ENCODE peak calls at places on chromosomes 12 and 14, in eight cellular contexts. One of them, this sample, is unnamed.

GRCh38 chr14:31829256-31829923 is 247.7 kb upstream of the ARHGAP5 start:
- DNase-seq in esophagus squamous epithelium: no peak
- DNase-seq in fibroblast of the aortic adventitia: peak; percentile 63
- DNase-seq in AG04450: peak; percentile 76
- DNase-seq in heart left ventricle: no peak
- DNase-seq in HFF-Myc: peak; percentile 75
- DNase-seq in MCF 10A: peak; percentile 58
- DNase-seq in fibroblast of lung: peak; percentile 91
- DNase-seq in this sample: no peak

GRCh38 chr14:99687284-99688209 is 3.4 kb downstream of the CYP46A1 start:
- DNase-seq in esophagus squamous epithelium: no peak
- DNase-seq in fibroblast of the aortic adventitia: no peak
- DNase-seq in AG04450: no peak
- DNase-seq in heart left ventricle: no peak
- DNase-seq in HFF-Myc: no peak
- DNase-seq in MCF 10A: peak; percentile 36
- DNase-seq in fibroblast of lung: no peak
- DNase-seq in this sample: no peak

GRCh38 chr12:131251336-131252101 is 297.8 kb downstream of the ADGRD1 start:
- DNase-seq in esophagus squamous epithelium: no peak
- DNase-seq in fibroblast of the aortic adventitia: no peak
- DNase-seq in AG04450: no peak
- DNase-seq in heart left ventricle: peak; percentile 37
- DNase-seq in HFF-Myc: no peak
- DNase-seq in MCF 10A: no peak
- DNase-seq in fibroblast of lung: no peak
- DNase-seq in this sample: no peak

GRCh38 chr12:92721130-92721529 is 18.3 kb downstream of the PLEKHG7 start:
- DNase-seq in esophagus squamous epithelium: no peak
- DNase-seq in fibroblast of the aortic adventitia: no peak
- DNase-seq in AG04450: no peak
- DNase-seq in heart left ventricle: no peak
- DNase-seq in HFF-Myc: no peak
- DNase-seq in MCF 10A: no peak
- DNase-seq in fibroblast of lung: no peak
- DNase-seq in this sample: no peak

GRCh38 chr14:94620597-94620996 is 8.4 kb downstream of the SERPINA3 start:
- DNase-seq in esophagus squamous epithelium: no peak
- DNase-seq in fibroblast of the aortic adventitia: no peak
- DNase-seq in AG04450: no peak
- DNase-seq in heart left ventricle: no peak
- DNase-seq in HFF-Myc: no peak
- DNase-seq in MCF 10A: no peak
- DNase-seq in fibroblast of lung: no peak
- DNase-seq in this sample: no peak

GRCh38 chr12:120689397-120690082 is 2.6 kb downstream of the MLEC start:
- DNase-seq in esophagus squamous epithelium: no peak
- DNase-seq in fibroblast of the aortic adventitia: no peak
- DNase-seq in AG04450: no peak
- DNase-seq in heart left ventricle: no peak
- DNase-seq in HFF-Myc: no peak
- DNase-seq in MCF 10A: no peak
- DNase-seq in fibroblast of lung: no peak
- DNase-seq in this sample: no peak

GRCh38 chr14:103019827-103020226 is 37.5 kb downstream of the CDC42BPB start:
- DNase-seq in esophagus squamous epithelium: no peak
- DNase-seq in fibroblast of the aortic adventitia: peak; percentile 20
- DNase-seq in AG04450: no peak
- DNase-seq in heart left ventricle: no peak
- DNase-seq in HFF-Myc: no peak
- DNase-seq in MCF 10A: peak; percentile 48
- DNase-seq in fibroblast of lung: peak; percentile 51
- DNase-seq in this sample: no peak

GRCh38 chr12:31339831-31340622 is 14.1 kb upstream of the SINHCAF start:
- DNase-seq in esophagus squamous epithelium: no peak
- DNase-seq in fibroblast of the aortic adventitia: no peak
- DNase-seq in AG04450: no peak
- DNase-seq in heart left ventricle: no peak
- DNase-seq in HFF-Myc: no peak
- DNase-seq in MCF 10A: no peak
- DNase-seq in fibroblast of lung: no peak
- DNase-seq in this sample: no peak

GRCh38 chr14:68759912-68760311 is 33.0 kb downstream of the ZFP36L1 start:
- DNase-seq in esophagus squamous epithelium: no peak
- DNase-seq in fibroblast of the aortic adventitia: no peak
- DNase-seq in AG04450: no peak
- DNase-seq in heart left ventricle: no peak
- DNase-seq in HFF-Myc: no peak
- DNase-seq in MCF 10A: no peak
- DNase-seq in fibroblast of lung: no peak
- DNase-seq in this sample: no peak

GRCh38 chr12:105931104-105931503 is 207.7 kb downstream of the NUAK1 start:
- DNase-seq in esophagus squamous epithelium: no peak
- DNase-seq in fibroblast of the aortic adventitia: no peak
- DNase-seq in AG04450: no peak
- DNase-seq in heart left ventricle: no peak
- DNase-seq in HFF-Myc: no peak
- DNase-seq in MCF 10A: no peak
- DNase-seq in fibroblast of lung: no peak
- DNase-seq in this sample: no peak

GRCh38 chr12:50647479-50647878 is 116.4 kb upstream of the ATF1 start:
- DNase-seq in esophagus squamous epithelium: no peak
- DNase-seq in fibroblast of the aortic adventitia: peak; percentile 16
- DNase-seq in AG04450: no peak
- DNase-seq in heart left ventricle: no peak
- DNase-seq in HFF-Myc: no peak
- DNase-seq in MCF 10A: peak; percentile 45
- DNase-seq in fibroblast of lung: no peak
- DNase-seq in this sample: no peak

GRCh38 chr14:34211732-34212131 is 250.3 kb downstream of the SPTSSA start:
- DNase-seq in esophagus squamous epithelium: no peak
- DNase-seq in fibroblast of the aortic adventitia: no peak
- DNase-seq in AG04450: no peak
- DNase-seq in heart left ventricle: no peak
- DNase-seq in HFF-Myc: no peak
- DNase-seq in MCF 10A: no peak
- DNase-seq in fibroblast of lung: no peak
- DNase-seq in this sample: no peak

GRCh38 chr14:34804933-34805332 is 70.2 kb downstream of the BAZ1A start:
- DNase-seq in esophagus squamous epithelium: no peak
- DNase-seq in fibroblast of the aortic adventitia: no peak
- DNase-seq in AG04450: no peak
- DNase-seq in heart left ventricle: no peak
- DNase-seq in HFF-Myc: no peak
- DNase-seq in MCF 10A: no peak
- DNase-seq in fibroblast of lung: no peak
- DNase-seq in this sample: no peak

GRCh38 chr12:59149995-59150642 is 229.8 kb upstream of the LRIG3 start:
- DNase-seq in esophagus squamous epithelium: no peak
- DNase-seq in fibroblast of the aortic adventitia: peak; percentile 88
- DNase-seq in AG04450: peak; percentile 43
- DNase-seq in heart left ventricle: no peak
- DNase-seq in HFF-Myc: peak; percentile 72
- DNase-seq in MCF 10A: peak; percentile 84
- DNase-seq in fibroblast of lung: peak; percentile 90
- DNase-seq in this sample: no peak

GRCh38 chr12:2083008-2083407 is 30.2 kb downstream of the CACNA1C start:
- DNase-seq in esophagus squamous epithelium: no peak
- DNase-seq in fibroblast of the aortic adventitia: peak; percentile 37
- DNase-seq in AG04450: no peak
- DNase-seq in heart left ventricle: no peak
- DNase-seq in HFF-Myc: no peak
- DNase-seq in MCF 10A: no peak
- DNase-seq in fibroblast of lung: no peak
- DNase-seq in this sample: no peak

GRCh38 chr12:124510301-124510970 is 57.0 kb downstream of the NCOR2 start:
- DNase-seq in esophagus squamous epithelium: no peak
- DNase-seq in fibroblast of the aortic adventitia: no peak
- DNase-seq in AG04450: no peak
- DNase-seq in heart left ventricle: no peak
- DNase-seq in HFF-Myc: no peak
- DNase-seq in MCF 10A: peak; percentile 60
- DNase-seq in fibroblast of lung: no peak
- DNase-seq in this sample: no peak

GRCh38 chr12:132392389-132393244 is 63.2 kb upstream of the GALNT9 start:
- DNase-seq in esophagus squamous epithelium: no peak
- DNase-seq in fibroblast of the aortic adventitia: no peak
- DNase-seq in AG04450: no peak
- DNase-seq in heart left ventricle: peak; percentile 11
- DNase-seq in HFF-Myc: no peak
- DNase-seq in MCF 10A: no peak
- DNase-seq in fibroblast of lung: no peak
- DNase-seq in this sample: no peak

GRCh38 chr12:92290881-92291280 is 145.2 kb upstream of the BTG1 start:
- DNase-seq in esophagus squamous epithelium: no peak
- DNase-seq in fibroblast of the aortic adventitia: no peak
- DNase-seq in AG04450: no peak
- DNase-seq in heart left ventricle: no peak
- DNase-seq in HFF-Myc: no peak
- DNase-seq in MCF 10A: no peak
- DNase-seq in fibroblast of lung: peak; percentile 74
- DNase-seq in this sample: no peak

GRCh38 chr12:53101931-53102781 is 1.1 kb upstream of the SOAT2 start:
- DNase-seq in esophagus squamous epithelium: no peak
- DNase-seq in fibroblast of the aortic adventitia: no peak
- DNase-seq in AG04450: no peak
- DNase-seq in heart left ventricle: no peak
- DNase-seq in HFF-Myc: no peak
- DNase-seq in MCF 10A: no peak
- DNase-seq in fibroblast of lung: no peak
- DNase-seq in this sample: no peak

GRCh38 chr12:31890295-31891285 is 68.6 kb upstream of the RESF1 start:
- DNase-seq in esophagus squamous epithelium: no peak
- DNase-seq in fibroblast of the aortic adventitia: no peak
- DNase-seq in AG04450: no peak
- DNase-seq in heart left ventricle: no peak
- DNase-seq in HFF-Myc: no peak
- DNase-seq in MCF 10A: no peak
- DNase-seq in fibroblast of lung: no peak
- DNase-seq in this sample: no peak

GRCh38 chr14:89773644-89774316 is 180.8 kb downstream of the EFCAB11 start:
- DNase-seq in esophagus squamous epithelium: peak; percentile 6
- DNase-seq in fibroblast of the aortic adventitia: no peak
- DNase-seq in AG04450: no peak
- DNase-seq in heart left ventricle: peak; percentile 45
- DNase-seq in HFF-Myc: no peak
- DNase-seq in MCF 10A: peak; percentile 56
- DNase-seq in fibroblast of lung: no peak
- DNase-seq in this sample: no peak

GRCh38 chr12:79673334-79673733 is 17.4 kb downstream of the PAWR start:
- DNase-seq in esophagus squamous epithelium: no peak
- DNase-seq in fibroblast of the aortic adventitia: no peak
- DNase-seq in AG04450: no peak
- DNase-seq in heart left ventricle: no peak
- DNase-seq in HFF-Myc: no peak
- DNase-seq in MCF 10A: no peak
- DNase-seq in fibroblast of lung: no peak
- DNase-seq in this sample: no peak

GRCh38 chr14:69346710-69347109 is 51.4 kb downstream of the ERH start:
- DNase-seq in esophagus squamous epithelium: no peak
- DNase-seq in fibroblast of the aortic adventitia: no peak
- DNase-seq in AG04450: no peak
- DNase-seq in heart left ventricle: no peak
- DNase-seq in HFF-Myc: no peak
- DNase-seq in MCF 10A: peak; percentile 38
- DNase-seq in fibroblast of lung: peak; percentile 9
- DNase-seq in this sample: no peak

GRCh38 chr14:49966304-49966809 is 73.5 kb downstream of the ARF6 start:
- DNase-seq in esophagus squamous epithelium: no peak
- DNase-seq in fibroblast of the aortic adventitia: peak; percentile 60
- DNase-seq in AG04450: no peak
- DNase-seq in heart left ventricle: no peak
- DNase-seq in HFF-Myc: no peak
- DNase-seq in MCF 10A: no peak
- DNase-seq in fibroblast of lung: peak; percentile 36
- DNase-seq in this sample: no peak

GRCh38 chr14:49940805-49941421 is 48.0 kb downstream of the ARF6 start:
- DNase-seq in esophagus squamous epithelium: no peak
- DNase-seq in fibroblast of the aortic adventitia: peak; percentile 64
- DNase-seq in AG04450: no peak
- DNase-seq in heart left ventricle: no peak
- DNase-seq in HFF-Myc: no peak
- DNase-seq in MCF 10A: no peak
- DNase-seq in fibroblast of lung: no peak
- DNase-seq in this sample: no peak

GRCh38 chr14:50345891-50346422 is 33.8 kb downstream of the DMAC2L start:
- DNase-seq in esophagus squamous epithelium: no peak
- DNase-seq in fibroblast of the aortic adventitia: no peak
- DNase-seq in AG04450: no peak
- DNase-seq in heart left ventricle: no peak
- DNase-seq in HFF-Myc: no peak
- DNase-seq in MCF 10A: no peak
- DNase-seq in fibroblast of lung: no peak
- DNase-seq in this sample: no peak

GRCh38 chr14:100747736-100748135 is 21.0 kb downstream of the DLK1 start:
- DNase-seq in esophagus squamous epithelium: no peak
- DNase-seq in fibroblast of the aortic adventitia: no peak
- DNase-seq in AG04450: no peak
- DNase-seq in heart left ventricle: no peak
- DNase-seq in HFF-Myc: no peak
- DNase-seq in MCF 10A: no peak
- DNase-seq in fibroblast of lung: no peak
- DNase-seq in this sample: no peak

GRCh38 chr12:40086471-40086870 is 19.4 kb downstream of the SLC2A13 start:
- DNase-seq in esophagus squamous epithelium: no peak
- DNase-seq in fibroblast of the aortic adventitia: no peak
- DNase-seq in AG04450: no peak
- DNase-seq in heart left ventricle: no peak
- DNase-seq in HFF-Myc: no peak
- DNase-seq in MCF 10A: no peak
- DNase-seq in fibroblast of lung: no peak
- DNase-seq in this sample: no peak
- TF ChIP-seq CTCF in esophagus squamous epithelium: no peak
- TF ChIP-seq CTCF in fibroblast of the aortic adventitia: no peak
- TF ChIP-seq CTCF in AG04450: no peak
- TF ChIP-seq CTCF in heart left ventricle: no peak
- TF ChIP-seq CTCF in HFF-Myc: no peak
- TF ChIP-seq CTCF in MCF 10A: no peak
- TF ChIP-seq CTCF in fibroblast of lung: no peak
- TF ChIP-seq CTCF in this sample: no peak

GRCh38 chr12:75289678-75290200 is 40.4 kb downstream of the CAPS2 start:
- DNase-seq in esophagus squamous epithelium: no peak
- DNase-seq in fibroblast of the aortic adventitia: peak; percentile 59
- DNase-seq in AG04450: no peak
- DNase-seq in heart left ventricle: no peak
- DNase-seq in HFF-Myc: no peak
- DNase-seq in MCF 10A: peak; percentile 33
- DNase-seq in fibroblast of lung: peak; percentile 57
- DNase-seq in this sample: no peak
- TF ChIP-seq CTCF in esophagus squamous epithelium: no peak
- TF ChIP-seq CTCF in fibroblast of the aortic adventitia: peak; percentile 47
- TF ChIP-seq CTCF in AG04450: peak; percentile 37
- TF ChIP-seq CTCF in heart left ventricle: peak; percentile 20
- TF ChIP-seq CTCF in HFF-Myc: no peak
- TF ChIP-seq CTCF in MCF 10A: peak; percentile 47
- TF ChIP-seq CTCF in fibroblast of lung: peak; percentile 40
- TF ChIP-seq CTCF in this sample: no peak

GRCh38 chr12:86376052-86376451 is 119.9 kb upstream of the MGAT4C start:
- DNase-seq in esophagus squamous epithelium: no peak
- DNase-seq in fibroblast of the aortic adventitia: no peak
- DNase-seq in AG04450: no peak
- DNase-seq in heart left ventricle: peak; percentile 57
- DNase-seq in HFF-Myc: no peak
- DNase-seq in MCF 10A: no peak
- DNase-seq in fibroblast of lung: no peak
- DNase-seq in this sample: no peak
- TF ChIP-seq CTCF in esophagus squamous epithelium: no peak
- TF ChIP-seq CTCF in fibroblast of the aortic adventitia: peak; percentile 39
- TF ChIP-seq CTCF in AG04450: peak; percentile 8
- TF ChIP-seq CTCF in heart left ventricle: peak; percentile 10
- TF ChIP-seq CTCF in HFF-Myc: no peak
- TF ChIP-seq CTCF in MCF 10A: no peak
- TF ChIP-seq CTCF in fibroblast of lung: peak; percentile 5
- TF ChIP-seq CTCF in this sample: no peak

GRCh38 chr12:27969011-27969900 is 3.3 kb downstream of the PTHLH start:
- DNase-seq in esophagus squamous epithelium: no peak
- DNase-seq in fibroblast of the aortic adventitia: peak; percentile 55
- DNase-seq in AG04450: no peak
- DNase-seq in heart left ventricle: peak; percentile 24
- DNase-seq in HFF-Myc: no peak
- DNase-seq in MCF 10A: peak; percentile 32
- DNase-seq in fibroblast of lung: peak; percentile 38
- DNase-seq in this sample: no peak
- TF ChIP-seq CTCF in esophagus squamous epithelium: no peak
- TF ChIP-seq CTCF in fibroblast of the aortic adventitia: peak; percentile 35
- TF ChIP-seq CTCF in AG04450: peak; percentile 43
- TF ChIP-seq CTCF in heart left ventricle: peak; percentile 8
- TF ChIP-seq CTCF in HFF-Myc: no peak
- TF ChIP-seq CTCF in MCF 10A: no peak
- TF ChIP-seq CTCF in fibroblast of lung: peak; percentile 26
- TF ChIP-seq CTCF in this sample: no peak

This sample was measured in omental fat pad.